ENCODE peak calls at places on chromosomes 16 and 17, in eight cellular contexts. W is NCI-H345, L is Right ventricle myocardium superior, J is T-helper 17 cell, P is RCC 7860, D is T1000, S is sigmoid colon, F is T-helper 2 cell. Z is an unnamed sample.

GRCh38 chr17:76691379-76692191 is 19.2 kb downstream of the MXRA7 start:
- DNase-seq in D (no peak), J (no peak), F (no peak), S (no peak), W (no peak), P (no peak), L (peak; percentile 34), Z (no peak)

GRCh38 chr17:59121901-59122480 is 15.3 kb upstream of the TRIM37 start:
- DNase-seq in J (no peak), W (no peak), S (no peak), F (no peak), L (no peak), D (no peak), P (peak; percentile 94), Z (no peak)

GRCh38 chr17:31631759-31632158 is 227.3 kb downstream of the COPRS start:
- DNase-seq in P (no peak), D (no peak), F (no peak), J (no peak), L (no peak), W (no peak), S (no peak), Z (no peak)

GRCh38 chr17:7058831-7059447 is 15.0 kb upstream of the SLC16A11 start:
- DNase-seq in J (no peak), D (no peak), L (no peak), F (no peak), S (no peak), P (no peak), W (no peak), Z (no peak)

GRCh38 chr16:804193-805048 is 3.9 kb upstream of the GNG13 start:
- DNase-seq in F (no peak), J (no peak), W (no peak), L (no peak), D (no peak), S (no peak), P (no peak), Z (no peak)

GRCh38 chr16:66905633-66906539 is 12.8 kb downstream of the CDH16 start:
- DNase-seq in F (peak; percentile 16), P (no peak), D (no peak), L (peak; percentile 79), J (no peak), W (peak; percentile 2), S (no peak), Z (peak; percentile 79)

GRCh38 chr17:44916059-44916780 is 920 bp upstream of the GFAP start:
- DNase-seq in D (no peak), J (no peak), W (no peak), S (no peak), F (no peak), L (no peak), P (no peak), Z (no peak)

GRCh38 chr17:64387145-64387473 is 3.6 kb downstream of the PECAM1 start:
- DNase-seq in P (no peak), W (no peak), L (peak; percentile 13), S (no peak), F (no peak), D (no peak), J (no peak), Z (no peak)

GRCh38 chr16:79842197-79842596 is 241.7 kb upstream of the MAF start:
- DNase-seq in D (no peak), F (no peak), P (no peak), W (no peak), L (no peak), S (no peak), J (no peak), Z (no peak)

GRCh38 chr17:44351961-44352921 is 7.1 kb downstream of the GRN start:
- DNase-seq in F (no peak), D (no peak), P (no peak), L (no peak), S (no peak), W (no peak), J (no peak), Z (no peak)

GRCh38 chr17:9576521-9577401 is at the start of gene CFAP52:
- DNase-seq in W (peak; percentile 76), P (peak; percentile 17), F (peak; percentile 64), D (peak; percentile 69), S (peak; percentile 83), J (peak; percentile 55), L (peak; percentile 86), Z (peak; percentile 71)

GRCh38 chr17:61591930-61592329 is 911 bp upstream of the NACA2 start:
- DNase-seq in J (no peak), P (no peak), S (no peak), D (no peak), L (no peak), F (no peak), W (no peak), Z (no peak)

GRCh38 chr16:19907161-19907992 is 22.7 kb upstream of the GPRC5B start:
- DNase-seq in P (peak; percentile 44), W (peak; percentile 67), F (peak; percentile 53), L (peak; percentile 70), D (peak; percentile 69), S (peak; percentile 77), J (peak; percentile 46), Z (peak; percentile 51)

GRCh38 chr17:64950871-64951270 is 31.6 kb upstream of the LRRC37A3 start:
- DNase-seq in P (no peak), S (no peak), L (no peak), W (no peak), D (no peak), F (no peak), J (no peak), Z (no peak)

GRCh38 chr17:45844695-45845375 is at the start of gene SPPL2C:
- DNase-seq in F (no peak), D (no peak), J (no peak), W (no peak), L (no peak), S (no peak), P (no peak), Z (no peak)

GRCh38 chr17:78529871-78530670 is 47.1 kb downstream of the DNAH17 start:
- DNase-seq in L (no peak), W (peak; percentile 97), P (no peak), D (no peak), F (no peak), S (no peak), J (no peak), Z (no peak)

GRCh38 chr17:71655542-71655941 is 465.3 kb upstream of the SOX9 start:
- DNase-seq in L (no peak), P (no peak), F (no peak), J (no peak), S (no peak), W (no peak), D (no peak), Z (no peak)